ENCODE peak calls at places on chromosomes 7 and 10, in eight cellular contexts. One of them, this sample, is unnamed.

GRCh38 chr7:95694334-95694733 is 78.0 kb upstream of the DYNC1I1 start:
- DNase-seq in Caco-2: no peak
- DNase-seq in sigmoid colon: no peak
- DNase-seq in esophagus muscularis mucosa: no peak
- DNase-seq in AG10803: no peak
- DNase-seq in prostate gland: no peak
- DNase-seq in body of pancreas: no peak
- DNase-seq in bronchial epithelial cell: no peak
- DNase-seq in this sample: no peak

GRCh38 chr7:132117181-132117580 is 459.1 kb downstream of the PLXNA4 start:
- DNase-seq in sigmoid colon: no peak
- DNase-seq in Caco-2: no peak
- DNase-seq in body of pancreas: no peak
- DNase-seq in esophagus muscularis mucosa: no peak
- DNase-seq in bronchial epithelial cell: peak; percentile 87
- DNase-seq in prostate gland: no peak
- DNase-seq in AG10803: peak; percentile 35
- DNase-seq in this sample: peak; percentile 10

GRCh38 chr10:70292016-70292415 is 8.2 kb upstream of the NPFFR1 start:
- DNase-seq in body of pancreas: no peak
- DNase-seq in prostate gland: no peak
- DNase-seq in bronchial epithelial cell: no peak
- DNase-seq in Caco-2: no peak
- DNase-seq in sigmoid colon: no peak
- DNase-seq in esophagus muscularis mucosa: no peak
- DNase-seq in AG10803: no peak
- DNase-seq in this sample: no peak

GRCh38 chr7:30888783-30889182 is 22.9 kb upstream of the AQP1 start:
- DNase-seq in Caco-2: no peak
- DNase-seq in body of pancreas: peak; percentile 47
- DNase-seq in AG10803: peak; percentile 95
- DNase-seq in bronchial epithelial cell: peak; percentile 65
- DNase-seq in esophagus muscularis mucosa: no peak
- DNase-seq in prostate gland: no peak
- DNase-seq in sigmoid colon: peak; percentile 79
- DNase-seq in this sample: peak; percentile 90

GRCh38 chr10:78124167-78124566 is 90.5 kb downstream of the RPS24 start:
- DNase-seq in body of pancreas: no peak
- DNase-seq in prostate gland: no peak
- DNase-seq in Caco-2: no peak
- DNase-seq in bronchial epithelial cell: no peak
- DNase-seq in sigmoid colon: no peak
- DNase-seq in AG10803: no peak
- DNase-seq in esophagus muscularis mucosa: no peak
- DNase-seq in this sample: no peak

GRCh38 chr10:127886371-127887051 is 6.2 kb downstream of the CLRN3 start:
- DNase-seq in prostate gland: no peak
- DNase-seq in body of pancreas: no peak
- DNase-seq in AG10803: no peak
- DNase-seq in Caco-2: peak; percentile 26
- DNase-seq in bronchial epithelial cell: no peak
- DNase-seq in esophagus muscularis mucosa: peak; percentile 66
- DNase-seq in sigmoid colon: no peak
- DNase-seq in this sample: no peak

GRCh38 chr7:12694817-12695216 is 7.4 kb downstream of the ARL4A start:
- DNase-seq in Caco-2: no peak
- DNase-seq in bronchial epithelial cell: no peak
- DNase-seq in AG10803: no peak
- DNase-seq in prostate gland: no peak
- DNase-seq in esophagus muscularis mucosa: no peak
- DNase-seq in sigmoid colon: no peak
- DNase-seq in body of pancreas: no peak
- DNase-seq in this sample: no peak

GRCh38 chr7:91657386-91658120 is 222.9 kb downstream of the MTERF1 start:
- DNase-seq in Caco-2: peak; percentile 6
- DNase-seq in AG10803: peak; percentile 97
- DNase-seq in body of pancreas: no peak
- DNase-seq in bronchial epithelial cell: peak; percentile 74
- DNase-seq in sigmoid colon: no peak
- DNase-seq in prostate gland: no peak
- DNase-seq in esophagus muscularis mucosa: no peak
- DNase-seq in this sample: peak; percentile 70

GRCh38 chr10:108469940-108470339 is 1305.4 kb upstream of the SORCS1 start:
- DNase-seq in AG10803: no peak
- DNase-seq in sigmoid colon: no peak
- DNase-seq in bronchial epithelial cell: no peak
- DNase-seq in body of pancreas: no peak
- DNase-seq in prostate gland: no peak
- DNase-seq in Caco-2: no peak
- DNase-seq in esophagus muscularis mucosa: no peak
- DNase-seq in this sample: no peak

GRCh38 chr7:76272872-76273271 is 29.6 kb upstream of the HSPB1 start:
- DNase-seq in esophagus muscularis mucosa: no peak
- DNase-seq in bronchial epithelial cell: no peak
- DNase-seq in Caco-2: no peak
- DNase-seq in sigmoid colon: no peak
- DNase-seq in body of pancreas: no peak
- DNase-seq in prostate gland: no peak
- DNase-seq in AG10803: no peak
- DNase-seq in this sample: no peak

GRCh38 chr7:72793791-72794190 is 34.2 kb downstream of the TYW1B start:
- DNase-seq in AG10803: no peak
- DNase-seq in esophagus muscularis mucosa: peak; percentile 47
- DNase-seq in bronchial epithelial cell: no peak
- DNase-seq in body of pancreas: no peak
- DNase-seq in sigmoid colon: no peak
- DNase-seq in Caco-2: no peak
- DNase-seq in prostate gland: no peak
- DNase-seq in this sample: no peak

GRCh38 chr7:69598081-69598486 is at the start of gene AUTS2:
- DNase-seq in Caco-2: peak; percentile 82
- DNase-seq in AG10803: peak; percentile 87
- DNase-seq in sigmoid colon: peak; percentile 94
- DNase-seq in bronchial epithelial cell: no peak
- DNase-seq in body of pancreas: peak; percentile 90
- DNase-seq in esophagus muscularis mucosa: peak; percentile 95
- DNase-seq in prostate gland: peak; percentile 88
- DNase-seq in this sample: peak; percentile 50

GRCh38 chr7:30285067-30285530 is 702 bp downstream of the ZNRF2 start:
- DNase-seq in sigmoid colon: peak; percentile 68
- DNase-seq in bronchial epithelial cell: no peak
- DNase-seq in esophagus muscularis mucosa: no peak
- DNase-seq in AG10803: peak; percentile 35
- DNase-seq in Caco-2: peak; percentile 58
- DNase-seq in prostate gland: peak; percentile 10
- DNase-seq in body of pancreas: peak; percentile 49
- DNase-seq in this sample: peak; percentile 63

GRCh38 chr7:142385528-142386340 is 127.9 kb upstream of the PRSS58 start:
- DNase-seq in Caco-2: peak; percentile 63
- DNase-seq in esophagus muscularis mucosa: no peak
- DNase-seq in bronchial epithelial cell: peak; percentile 71
- DNase-seq in sigmoid colon: no peak
- DNase-seq in prostate gland: no peak
- DNase-seq in AG10803: peak; percentile 75
- DNase-seq in body of pancreas: peak; percentile 37
- DNase-seq in this sample: peak; percentile 64

DNA sequence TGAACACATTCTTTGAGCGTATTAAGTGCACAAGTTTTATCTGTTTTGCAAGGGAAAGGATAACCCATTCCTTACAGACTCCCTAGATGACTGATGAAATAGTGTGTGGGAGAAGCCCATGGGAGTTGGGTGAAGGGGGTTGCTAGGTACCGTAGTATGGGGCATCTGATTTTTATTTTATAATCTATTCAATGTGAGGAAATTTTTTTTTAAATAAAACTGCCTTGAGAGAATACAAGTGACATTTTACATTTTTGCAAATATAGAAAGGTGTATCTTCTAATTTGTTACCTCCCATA is 1.4 kb downstream of the BTAF1 start:
- DNase-seq in AG10803: peak; percentile 56
- DNase-seq in prostate gland: no peak
- DNase-seq in Caco-2: no peak
- DNase-seq in esophagus muscularis mucosa: no peak
- DNase-seq in sigmoid colon: no peak
- DNase-seq in body of pancreas: no peak
- DNase-seq in bronchial epithelial cell: no peak
- DNase-seq in this sample: no peak
- H3K4me3 ChIP-seq in AG10803: peak overlapping the region; percentile 84
- H3K4me3 ChIP-seq in prostate gland: peak overlapping the region; percentile 74
- H3K4me3 ChIP-seq in Caco-2: peak overlapping the region; percentile 85
- H3K4me3 ChIP-seq in esophagus muscularis mucosa: peak overlapping the region; percentile 86
- H3K4me3 ChIP-seq in sigmoid colon: peak overlapping the region; percentile 76
- H3K4me3 ChIP-seq in body of pancreas: no peak overlapping the region
- H3K4me3 ChIP-seq in bronchial epithelial cell: peak overlapping the region; percentile 91
- H3K4me3 ChIP-seq in this sample: peak overlapping the region; percentile 58

DNA sequence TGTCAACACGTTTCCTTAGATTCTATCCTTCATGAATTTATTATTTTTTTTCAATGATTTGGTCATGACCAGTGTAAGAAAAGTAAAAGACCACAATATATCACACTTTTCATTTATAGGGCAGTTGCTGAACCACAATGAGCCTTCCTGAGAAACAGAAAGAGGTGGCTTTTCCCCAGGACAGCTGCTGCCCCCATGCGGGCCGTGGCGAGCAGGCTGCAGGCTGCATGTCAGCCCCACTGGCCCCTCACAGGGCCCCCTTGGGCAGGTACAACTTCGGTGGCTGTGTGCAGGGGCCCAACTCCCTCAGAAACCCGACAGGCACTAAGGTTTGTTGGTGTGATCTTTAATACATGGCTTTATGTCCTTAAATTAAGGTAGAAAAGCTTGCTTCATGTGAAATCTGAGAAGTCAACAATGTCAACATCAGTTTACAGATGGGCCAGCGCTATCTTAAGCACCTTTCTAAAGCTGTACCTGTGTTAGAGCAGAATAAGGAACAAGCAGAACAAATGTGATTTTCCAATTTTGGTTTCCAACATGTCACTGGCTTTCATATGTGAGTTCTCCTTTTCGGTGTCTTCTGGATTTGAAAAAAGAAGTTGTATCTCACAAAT is 10.6 kb downstream of the BEND7 start:
- DNase-seq in sigmoid colon: no peak
- DNase-seq in Caco-2: peak; percentile 41
- DNase-seq in bronchial epithelial cell: no peak
- DNase-seq in esophagus muscularis mucosa: no peak
- DNase-seq in prostate gland: no peak
- DNase-seq in AG10803: no peak
- DNase-seq in body of pancreas: no peak
- DNase-seq in this sample: no peak
- TF ChIP-seq CTCF in sigmoid colon: peak; percentile 41
- TF ChIP-seq CTCF in Caco-2: peak; percentile 70
- TF ChIP-seq CTCF in bronchial epithelial cell: peak; percentile 54
- TF ChIP-seq CTCF in esophagus muscularis mucosa: peak; percentile 53
- TF ChIP-seq CTCF in prostate gland: no peak
- TF ChIP-seq CTCF in AG10803: no peak
- TF ChIP-seq CTCF in body of pancreas: no peak
- TF ChIP-seq CTCF in this sample: peak; percentile 35

DNA sequence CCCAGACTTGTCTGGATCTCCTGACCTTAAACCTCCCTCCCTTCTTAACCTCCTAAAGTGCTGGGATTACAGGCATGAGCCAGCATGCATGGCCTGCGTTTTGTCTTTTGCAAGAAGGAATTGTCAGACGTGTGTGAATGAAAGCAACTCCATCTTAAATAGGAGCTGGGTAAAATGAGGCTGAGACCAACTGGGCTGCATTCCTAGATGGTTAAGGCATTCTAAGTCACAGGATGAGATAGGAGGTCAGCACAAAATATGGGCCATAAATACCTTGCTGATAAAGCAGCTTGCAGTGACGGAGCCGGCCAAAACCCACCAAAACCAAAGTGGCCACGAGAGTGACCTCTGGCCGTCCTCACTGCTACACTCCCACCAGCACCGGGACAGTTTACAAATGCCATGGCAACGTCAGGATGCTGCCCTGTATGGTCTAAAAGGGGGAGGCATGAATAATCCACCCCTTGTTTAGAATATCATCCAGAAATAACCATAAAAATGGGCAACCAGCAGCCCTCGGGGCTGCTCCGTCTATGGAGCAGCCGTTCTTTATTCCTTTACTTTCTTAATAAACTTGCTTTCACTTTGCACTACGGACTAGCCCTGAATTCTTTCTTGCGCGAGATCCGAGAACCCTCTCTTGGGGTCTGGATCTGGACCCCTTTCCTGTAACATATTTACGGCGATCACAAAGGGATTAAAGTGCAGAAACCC is 41.2 kb upstream of the SDK1 start:
- DNase-seq in prostate gland: no peak
- DNase-seq in AG10803: no peak
- DNase-seq in esophagus muscularis mucosa: no peak
- DNase-seq in bronchial epithelial cell: no peak
- DNase-seq in sigmoid colon: no peak
- DNase-seq in body of pancreas: no peak
- DNase-seq in Caco-2: peak; percentile 29
- DNase-seq in this sample: no peak
- H3K4me3 ChIP-seq in prostate gland: peak overlapping the region; percentile 17
- H3K4me3 ChIP-seq in AG10803: peak overlapping the region; percentile 63
- H3K4me3 ChIP-seq in esophagus muscularis mucosa: peak overlapping the region; percentile 55
- H3K4me3 ChIP-seq in bronchial epithelial cell: no peak overlapping the region
- H3K4me3 ChIP-seq in sigmoid colon: peak overlapping the region; percentile 51
- H3K4me3 ChIP-seq in body of pancreas: no peak overlapping the region
- H3K4me3 ChIP-seq in Caco-2: no peak overlapping the region
- H3K4me3 ChIP-seq in this sample: peak overlapping the region; percentile 38

GRCh38 chr7:107108951-107109350 is 59.9 kb upstream of the HBP1 start:
- DNase-seq in bronchial epithelial cell: no peak
- DNase-seq in body of pancreas: no peak
- DNase-seq in AG10803: no peak
- DNase-seq in Caco-2: no peak
- DNase-seq in sigmoid colon: no peak
- DNase-seq in prostate gland: no peak
- DNase-seq in esophagus muscularis mucosa: no peak
- DNase-seq in this sample: no peak
- TF ChIP-seq CTCF in bronchial epithelial cell: no peak
- TF ChIP-seq CTCF in body of pancreas: no peak
- TF ChIP-seq CTCF in AG10803: no peak
- TF ChIP-seq CTCF in Caco-2: no peak
- TF ChIP-seq CTCF in sigmoid colon: no peak
- TF ChIP-seq CTCF in prostate gland: no peak
- TF ChIP-seq CTCF in esophagus muscularis mucosa: no peak
- TF ChIP-seq CTCF in this sample: no peak

DNA sequence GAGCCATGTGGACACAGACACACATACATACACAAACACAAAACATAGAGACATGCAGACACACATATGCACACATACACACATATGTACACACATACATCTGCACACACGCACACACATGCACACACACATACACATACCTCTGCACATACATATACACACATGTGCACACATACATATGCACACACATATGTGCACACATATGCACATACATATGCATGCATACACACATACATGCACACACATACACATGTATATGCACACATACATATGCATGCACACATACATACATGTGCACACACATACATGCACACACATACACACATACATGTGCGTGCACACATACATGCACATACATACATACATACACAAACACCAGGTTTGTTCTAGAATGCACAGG is 236.3 kb upstream of the FOXK1 start:
- DNase-seq in Caco-2: no peak
- DNase-seq in body of pancreas: no peak
- DNase-seq in esophagus muscularis mucosa: peak; percentile 29
- DNase-seq in AG10803: no peak
- DNase-seq in sigmoid colon: no peak
- DNase-seq in bronchial epithelial cell: no peak
- DNase-seq in prostate gland: no peak
- DNase-seq in this sample: no peak
- H3K4me3 ChIP-seq in Caco-2: no peak overlapping the region
- H3K4me3 ChIP-seq in body of pancreas: no peak overlapping the region
- H3K4me3 ChIP-seq in esophagus muscularis mucosa: no peak overlapping the region
- H3K4me3 ChIP-seq in AG10803: no peak overlapping the region
- H3K4me3 ChIP-seq in sigmoid colon: no peak overlapping the region
- H3K4me3 ChIP-seq in bronchial epithelial cell: no peak overlapping the region
- H3K4me3 ChIP-seq in prostate gland: no peak overlapping the region
- H3K4me3 ChIP-seq in this sample: no peak overlapping the region

GRCh38 chr7:55536619-55537457 is 35.5 kb downstream of the VOPP1 start:
- DNase-seq in sigmoid colon: no peak
- DNase-seq in body of pancreas: no peak
- DNase-seq in prostate gland: no peak
- DNase-seq in AG10803: no peak
- DNase-seq in Caco-2: no peak
- DNase-seq in bronchial epithelial cell: no peak
- DNase-seq in esophagus muscularis mucosa: no peak
- DNase-seq in this sample: no peak
- TF ChIP-seq CTCF in sigmoid colon: no peak
- TF ChIP-seq CTCF in body of pancreas: no peak
- TF ChIP-seq CTCF in prostate gland: no peak
- TF ChIP-seq CTCF in AG10803: no peak
- TF ChIP-seq CTCF in Caco-2: no peak
- TF ChIP-seq CTCF in bronchial epithelial cell: no peak
- TF ChIP-seq CTCF in esophagus muscularis mucosa: no peak
- TF ChIP-seq CTCF in this sample: no peak